ENCODE peak calls at places on chromosomes 4 and X, in eight cellular contexts. P, S, B, X, E, O, L and Z are unnamed samples.

GRCh38 chr4:17475481-17475880 is 36.4 kb downstream of the QDPR start:
- DNase-seq in P (peak; percentile 67), S (no peak), B (no peak), X (no peak), E (peak; percentile 31), O (peak; percentile 64), L (peak; percentile 11), Z (no peak)

GRCh38 chrX:18676470-18676869 is 4.6 kb upstream of the RS1 start:
- DNase-seq in P (peak; percentile 31), S (no peak), B (no peak), X (no peak), E (no peak), O (peak; percentile 14), L (no peak), Z (no peak)

GRCh38 chr4:115119804-115120352 is 6.5 kb upstream of the NDST4 start:
- DNase-seq in P (peak; percentile 10), S (no peak), B (no peak), X (no peak), E (no peak), O (no peak), L (no peak), Z (no peak)

GRCh38 chr4:145545538-145546224 is 64.0 kb downstream of the SMAD1 start:
- DNase-seq in P (peak; percentile 92), S (no peak), B (no peak), X (peak; percentile 77), E (peak; percentile 97), O (peak; percentile 97), L (peak; percentile 92), Z (no peak)

GRCh38 chr4:165631208-165631894 is 241.7 kb upstream of the TLL1 start:
- DNase-seq in P (no peak), S (no peak), B (no peak), X (no peak), E (no peak), O (peak; percentile 20), L (no peak), Z (no peak)

GRCh38 chr4:1792832-1793495 is at the start of gene FGFR3:
- DNase-seq in P (no peak), S (peak; percentile 75), B (no peak), X (no peak), E (peak; percentile 3), O (peak; percentile 11), L (no peak), Z (no peak)

GRCh38 chrX:40145670-40146470 is 48.1 kb upstream of the BCOR start:
- DNase-seq in P (no peak), S (no peak), B (no peak), X (no peak), E (no peak), O (no peak), L (no peak), Z (no peak)

GRCh38 chrX:10847333-10847732 is 226.9 kb upstream of the MID1 start:
- DNase-seq in P (no peak), S (no peak), B (no peak), X (no peak), E (no peak), O (no peak), L (peak; percentile 12), Z (no peak)

GRCh38 chr4:14850374-14851097 is 151.7 kb upstream of the CPEB2 start:
- DNase-seq in P (no peak), S (no peak), B (no peak), X (no peak), E (no peak), O (no peak), L (no peak), Z (no peak)

GRCh38 chrX:121106484-121107235 is 59.2 kb downstream of the GLUD2 start:
- DNase-seq in P (no peak), S (no peak), B (no peak), X (no peak), E (no peak), O (no peak), L (no peak), Z (no peak)

GRCh38 chrX:45722471-45722870 is 521.8 kb upstream of the DIPK2B start:
- DNase-seq in P (no peak), S (no peak), B (no peak), X (no peak), E (no peak), O (no peak), L (peak; percentile 14), Z (no peak)

GRCh38 chrX:1102786-1103185 is 109.7 kb downstream of the CRLF2 start:
- DNase-seq in P (no peak), S (peak; percentile 32), B (no peak), X (no peak), E (no peak), O (no peak), L (no peak), Z (no peak)

GRCh38 chr4:145289403-145290076 is 109.2 kb upstream of the OTUD4 start:
- DNase-seq in P (peak; percentile 46), S (no peak), B (no peak), X (peak; percentile 51), E (no peak), O (peak; percentile 24), L (peak; percentile 80), Z (no peak)

GRCh38 chr4:145012841-145013240 is 85.2 kb downstream of the ANAPC10 start:
- DNase-seq in P (peak; percentile 69), S (no peak), B (no peak), X (no peak), E (peak; percentile 41), O (peak; percentile 89), L (peak; percentile 43), Z (no peak)

GRCh38 chr4:158856852-158857251 is 88.0 kb downstream of the FNIP2 start:
- DNase-seq in P (peak; percentile 80), S (no peak), B (no peak), X (no peak), E (peak; percentile 52), O (peak; percentile 77), L (peak; percentile 68), Z (peak; percentile 37)

GRCh38 chrX:101659601-101660063 is at the start of gene ARMCX2:
- DNase-seq in P (peak; percentile 75), S (peak; percentile 67), B (no peak), X (no peak), E (no peak), O (peak; percentile 73), L (peak; percentile 67), Z (no peak)

GRCh38 chr4:1356181-1356998 is 9.4 kb downstream of the UVSSA start:
- DNase-seq in P (peak; percentile 67), S (no peak), B (no peak), X (no peak), E (peak; percentile 38), O (peak; percentile 66), L (peak; percentile 55), Z (peak; percentile 36)

GRCh38 chr4:150232029-150232428 is 153.8 kb downstream of the DCLK2 start:
- DNase-seq in P (no peak), S (no peak), B (no peak), X (no peak), E (no peak), O (no peak), L (no peak), Z (no peak)

GRCh38 chr4:150231108-150231770 is 153.0 kb downstream of the DCLK2 start:
- DNase-seq in P (no peak), S (no peak), B (no peak), X (no peak), E (no peak), O (no peak), L (no peak), Z (no peak)

GRCh38 chr4:150229538-150229937 is 151.3 kb downstream of the DCLK2 start:
- DNase-seq in P (peak; percentile 71), S (no peak), B (no peak), X (no peak), E (peak; percentile 83), O (peak; percentile 86), L (peak; percentile 43), Z (no peak)

GRCh38 chr4:150234246-150234645 is 156.0 kb downstream of the DCLK2 start:
- DNase-seq in P (no peak), S (no peak), B (no peak), X (no peak), E (no peak), O (no peak), L (peak; percentile 28), Z (no peak)

DNA sequence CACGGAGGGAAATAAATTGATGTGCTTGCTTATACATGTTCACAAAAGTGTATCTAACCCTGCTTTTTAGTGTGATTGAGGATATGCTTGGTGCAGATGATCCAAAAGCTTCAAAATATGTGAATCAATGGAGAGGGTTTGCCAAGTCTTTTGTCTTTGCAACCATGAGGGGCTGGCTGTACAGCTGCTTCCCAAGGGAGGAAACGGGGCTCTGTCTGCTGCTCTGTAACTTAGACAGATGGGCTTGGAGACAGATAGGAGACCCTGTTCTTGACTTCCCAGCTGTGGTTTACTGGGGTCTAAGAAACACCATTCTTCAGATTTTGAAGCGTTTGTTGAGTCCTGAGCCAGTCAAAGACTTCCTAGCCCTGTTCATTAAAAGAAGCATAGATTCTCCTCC is 152.3 kb downstream of the DCLK2 start:
- DNase-seq in P (no peak), S (no peak), B (no peak), X (no peak), E (no peak), O (no peak), L (no peak), Z (no peak)
- H3K4me3 ChIP-seq in P (no peak overlapping the region), S (no peak overlapping the region), B (no peak overlapping the region), X (no peak overlapping the region), E (no peak overlapping the region), O (no peak overlapping the region), L (no peak overlapping the region), Z (no peak overlapping the region)

GRCh38 chr4:176499518-176499917 is 179.8 kb downstream of the SPCS3 start:
- DNase-seq in P (peak; percentile 43), S (no peak), B (no peak), X (peak; percentile 12), E (peak; percentile 92), O (peak; percentile 65), L (peak; percentile 71), Z (no peak)
- H3K4me3 ChIP-seq in P (no peak overlapping the region), S (no peak overlapping the region), B (no peak overlapping the region), X (no peak overlapping the region), E (peak overlapping the region; percentile 48), O (no peak overlapping the region), L (peak overlapping the region; percentile 5), Z (no peak overlapping the region)

GRCh38 chr4:7398104-7398423 is 36.7 kb downstream of the PSAPL1 start:
- DNase-seq in P (peak; percentile 60), S (peak; percentile 89), B (no peak), X (no peak), E (peak; percentile 61), O (peak; percentile 3), L (peak; percentile 25), Z (no peak)
- H3K4me3 ChIP-seq in P (no peak overlapping the region), S (no peak overlapping the region), B (no peak overlapping the region), X (no peak overlapping the region), E (no peak overlapping the region), O (no peak overlapping the region), L (no peak overlapping the region), Z (no peak overlapping the region)

DNA sequence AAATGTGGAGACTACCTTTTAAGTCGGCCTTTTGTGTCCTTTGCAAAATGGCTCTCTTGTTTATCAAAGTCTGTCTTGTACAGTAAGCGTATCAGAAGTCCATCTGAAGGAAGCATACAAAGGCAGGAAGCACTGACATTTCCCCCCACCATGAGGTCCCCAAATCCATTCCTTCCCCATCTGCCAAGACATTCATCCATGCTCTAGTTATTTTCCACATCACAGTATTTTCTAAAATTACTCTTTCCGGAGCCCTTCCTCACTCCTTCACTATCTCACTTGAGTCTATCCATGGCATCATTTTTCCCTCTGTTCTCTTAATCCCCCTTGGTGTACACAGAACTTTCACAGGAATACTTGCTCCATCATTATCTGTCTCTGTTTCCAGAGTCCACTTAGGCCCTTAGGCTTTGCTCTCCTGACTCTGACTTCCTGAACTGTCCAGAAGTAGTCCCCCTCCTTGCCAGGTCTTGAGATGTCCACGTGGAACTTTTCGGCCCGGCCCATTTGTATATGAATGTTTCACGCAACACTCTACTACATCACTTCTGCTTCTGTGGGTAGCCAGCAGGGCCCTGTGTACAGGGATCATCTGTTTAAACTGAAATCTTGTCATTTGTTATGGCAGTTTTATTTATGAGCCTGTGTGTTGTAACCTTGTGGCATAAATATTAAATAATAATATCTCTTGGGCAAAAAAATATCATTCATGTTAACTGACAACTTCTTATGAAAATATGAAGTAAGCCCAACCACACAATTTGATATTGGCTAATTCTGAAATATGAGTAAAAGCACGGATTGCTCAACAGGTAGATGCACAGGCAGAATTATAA is 2.0 kb downstream of the SEL1L3 start:
- DNase-seq in P (peak; percentile 48), S (peak; percentile 70), B (peak; percentile 63), X (no peak), E (no peak), O (peak; percentile 63), L (no peak), Z (no peak)
- H3K4me3 ChIP-seq in P (no peak overlapping the region), S (peak overlapping the region; percentile 85), B (no peak overlapping the region), X (no peak overlapping the region), E (peak overlapping the region; percentile 87), O (peak overlapping the region; percentile 69), L (no peak overlapping the region), Z (no peak overlapping the region)